ENCODE peak calls at places on chromosomes 3 and 15, in five cellular contexts. One of them, this sample, is unnamed.

GRCh38 chr15:49492834-49493233 is 69.8 kb downstream of the FGF7 start:
- DNase-seq in MM.1S: no peak
- DNase-seq in hepatocyte: no peak
- DNase-seq in Panc1: no peak
- DNase-seq in AG04450: peak
- DNase-seq in this sample: no peak

GRCh38 chr15:101043011-101043410 is 123.9 kb downstream of the LRRK1 start:
- DNase-seq in hepatocyte: no peak
- DNase-seq in AG04450: no peak
- DNase-seq in MM.1S: no peak
- DNase-seq in Panc1: no peak
- DNase-seq in this sample: peak

GRCh38 chr15:67033521-67033920 is 31.9 kb upstream of the SMAD3 start:
- DNase-seq in AG04450: no peak
- DNase-seq in Panc1: no peak
- DNase-seq in hepatocyte: no peak
- DNase-seq in MM.1S: no peak
- DNase-seq in this sample: no peak

GRCh38 chr3:4719011-4719649 is 226.0 kb downstream of the ITPR1 start:
- DNase-seq in hepatocyte: no peak
- DNase-seq in MM.1S: no peak
- DNase-seq in Panc1: no peak
- DNase-seq in AG04450: peak
- DNase-seq in this sample: no peak

GRCh38 chr15:48887144-48887543 is 9.2 kb downstream of the EID1 start:
- DNase-seq in Panc1: no peak
- DNase-seq in hepatocyte: no peak
- DNase-seq in AG04450: no peak
- DNase-seq in MM.1S: no peak
- DNase-seq in this sample: no peak

GRCh38 chr3:170470063-170471006 is 51.7 kb downstream of the CLDN11 start:
- DNase-seq in hepatocyte: no peak
- DNase-seq in Panc1: no peak
- DNase-seq in AG04450: peak
- DNase-seq in MM.1S: no peak
- DNase-seq in this sample: no peak

GRCh38 chr3:49930922-49931321 is 1.3 kb upstream of the MON1A start:
- DNase-seq in hepatocyte: peak
- DNase-seq in Panc1: no peak
- DNase-seq in MM.1S: peak
- DNase-seq in AG04450: no peak
- DNase-seq in this sample: peak

GRCh38 chr3:36394176-36394575 is 13.9 kb downstream of the STAC start:
- DNase-seq in AG04450: no peak
- DNase-seq in Panc1: no peak
- DNase-seq in hepatocyte: no peak
- DNase-seq in MM.1S: no peak
- DNase-seq in this sample: no peak

GRCh38 chr3:157122116-157122515 is 37.8 kb downstream of the CCNL1 start:
- DNase-seq in hepatocyte: peak
- DNase-seq in Panc1: no peak
- DNase-seq in MM.1S: no peak
- DNase-seq in AG04450: peak
- DNase-seq in this sample: peak

GRCh38 chr15:57550640-57551039 is 41.1 kb upstream of the MYZAP start:
- DNase-seq in hepatocyte: no peak
- DNase-seq in AG04450: no peak
- DNase-seq in MM.1S: no peak
- DNase-seq in Panc1: no peak
- DNase-seq in this sample: peak

GRCh38 chr15:57548325-57548724 is 43.4 kb upstream of the MYZAP start:
- DNase-seq in hepatocyte: no peak
- DNase-seq in AG04450: no peak
- DNase-seq in MM.1S: no peak
- DNase-seq in Panc1: no peak
- DNase-seq in this sample: peak

GRCh38 chr15:57548835-57549234 is 42.9 kb upstream of the MYZAP start:
- DNase-seq in hepatocyte: no peak
- DNase-seq in Panc1: no peak
- DNase-seq in MM.1S: no peak
- DNase-seq in AG04450: no peak
- DNase-seq in this sample: no peak

GRCh38 chr15:57551717-57552677 is 39.7 kb upstream of the MYZAP start:
- DNase-seq in Panc1: no peak
- DNase-seq in AG04450: peak
- DNase-seq in MM.1S: no peak
- DNase-seq in hepatocyte: peak
- DNase-seq in this sample: peak

GRCh38 chr15:57549935-57550334 is 41.8 kb upstream of the MYZAP start:
- DNase-seq in AG04450: no peak
- DNase-seq in MM.1S: no peak
- DNase-seq in hepatocyte: no peak
- DNase-seq in Panc1: no peak
- DNase-seq in this sample: no peak
- H3K27ac ChIP-seq in AG04450: no peak
- H3K27ac ChIP-seq in MM.1S: no peak
- H3K27ac ChIP-seq in hepatocyte: peak
- H3K27ac ChIP-seq in Panc1: peak
- H3K27ac ChIP-seq in this sample: peak

GRCh38 chr15:23497710-23498111 is 50.7 kb upstream of the GOLGA6L2 start:
- DNase-seq in hepatocyte: peak
- DNase-seq in Panc1: peak
- DNase-seq in MM.1S: no peak
- DNase-seq in AG04450: no peak
- DNase-seq in this sample: no peak
- TF ChIP-seq CTCF in hepatocyte: peak
- TF ChIP-seq CTCF in Panc1: peak
- TF ChIP-seq CTCF in MM.1S: no peak
- TF ChIP-seq CTCF in AG04450: peak
- TF ChIP-seq CTCF in this sample: peak

DNA sequence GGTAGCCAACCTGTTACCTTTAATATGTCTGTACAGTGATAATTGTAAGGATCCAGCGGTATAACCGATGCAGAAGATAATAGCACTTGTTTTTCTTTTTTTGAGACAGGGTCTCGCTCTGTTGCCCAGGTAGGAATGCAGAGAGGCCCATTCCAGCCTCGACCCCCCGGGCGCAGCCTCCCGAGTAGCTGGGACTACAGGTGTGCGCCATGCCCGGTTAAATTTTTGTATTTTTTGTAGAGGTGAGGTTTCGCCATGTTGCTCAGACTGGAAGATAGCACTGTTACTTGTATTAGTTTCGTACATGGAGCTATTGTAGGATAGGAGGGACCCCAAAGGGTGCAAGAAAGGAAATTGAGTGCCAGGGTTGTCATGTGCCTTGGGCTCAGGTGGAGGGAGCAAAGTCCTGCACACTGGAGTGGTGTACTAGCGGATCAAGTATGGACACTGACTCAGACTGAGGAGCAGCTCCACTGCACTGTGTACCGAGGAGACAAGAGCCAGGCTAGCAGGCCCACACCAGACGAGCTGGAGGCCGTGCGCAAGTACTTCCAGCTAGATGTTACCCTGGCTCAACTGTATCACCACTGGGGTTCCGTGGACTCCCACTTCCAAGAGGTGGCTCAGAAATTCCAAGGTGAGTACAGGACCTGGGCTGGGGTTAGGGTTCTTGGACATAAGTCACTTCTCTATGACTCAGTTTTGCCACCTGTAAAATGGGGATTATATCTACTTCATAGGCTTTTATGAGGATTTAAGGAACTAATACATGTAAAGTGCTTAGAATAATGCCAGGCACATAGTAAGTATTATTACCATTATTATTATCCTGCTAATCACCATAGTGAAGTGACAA is 1.0 kb downstream of the OGG1 start:
- DNase-seq in MM.1S: no peak
- DNase-seq in AG04450: no peak
- DNase-seq in hepatocyte: peak
- DNase-seq in Panc1: no peak
- DNase-seq in this sample: no peak
- H3K27ac ChIP-seq in MM.1S: peak
- H3K27ac ChIP-seq in AG04450: no peak
- H3K27ac ChIP-seq in hepatocyte: peak
- H3K27ac ChIP-seq in Panc1: peak
- H3K27ac ChIP-seq in this sample: peak

DNA sequence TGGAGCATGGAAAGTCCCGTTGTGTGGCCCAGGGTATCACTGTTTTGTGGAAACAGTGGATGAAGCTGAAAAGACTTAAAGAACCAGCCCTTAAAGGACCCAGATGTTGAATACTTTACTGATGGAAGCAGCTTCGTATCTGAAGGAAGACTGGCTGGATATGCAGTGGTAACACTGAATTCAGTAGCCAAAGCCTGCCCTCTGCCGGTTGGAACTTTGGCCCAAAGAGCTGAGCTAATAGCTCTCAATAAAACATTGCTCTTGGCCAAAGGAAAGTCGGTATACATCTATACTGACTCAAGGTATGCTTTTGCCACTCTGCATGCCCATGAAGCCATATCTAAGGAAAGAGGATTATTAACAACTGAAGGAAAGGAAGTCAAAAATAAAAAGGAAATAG is 885.4 kb downstream of the PDCD6IP start:
- DNase-seq in AG04450: no peak
- DNase-seq in hepatocyte: peak
- DNase-seq in Panc1: peak
- DNase-seq in MM.1S: peak
- DNase-seq in this sample: peak
- TF ChIP-seq CTCF in AG04450: peak
- TF ChIP-seq CTCF in hepatocyte: peak
- TF ChIP-seq CTCF in Panc1: peak
- TF ChIP-seq CTCF in MM.1S: peak
- TF ChIP-seq CTCF in this sample: peak

GRCh38 chr3:182246870-182247269 is 535.1 kb downstream of the SOX2 start:
- DNase-seq in AG04450: no peak
- DNase-seq in Panc1: no peak
- DNase-seq in MM.1S: no peak
- DNase-seq in hepatocyte: no peak
- DNase-seq in this sample: no peak
- H3K27ac ChIP-seq in AG04450: no peak
- H3K27ac ChIP-seq in Panc1: no peak
- H3K27ac ChIP-seq in MM.1S: no peak
- H3K27ac ChIP-seq in hepatocyte: no peak
- H3K27ac ChIP-seq in this sample: no peak

GRCh38 chr3:181943285-181943684 is 231.6 kb downstream of the SOX2 start:
- DNase-seq in MM.1S: no peak
- DNase-seq in hepatocyte: no peak
- DNase-seq in Panc1: no peak
- DNase-seq in AG04450: no peak
- DNase-seq in this sample: no peak

GRCh38 chr3:181947606-181948005 is 235.9 kb downstream of the SOX2 start:
- DNase-seq in hepatocyte: no peak
- DNase-seq in AG04450: no peak
- DNase-seq in MM.1S: no peak
- DNase-seq in Panc1: no peak
- DNase-seq in this sample: no peak

GRCh38 chr3:181952221-181952620 is 240.5 kb downstream of the SOX2 start:
- DNase-seq in AG04450: no peak
- DNase-seq in Panc1: no peak
- DNase-seq in MM.1S: no peak
- DNase-seq in hepatocyte: no peak
- DNase-seq in this sample: no peak

GRCh38 chr3:181948286-181948685 is 236.6 kb downstream of the SOX2 start:
- DNase-seq in Panc1: no peak
- DNase-seq in MM.1S: no peak
- DNase-seq in AG04450: no peak
- DNase-seq in hepatocyte: peak
- DNase-seq in this sample: no peak
- TF ChIP-seq CTCF in Panc1: peak
- TF ChIP-seq CTCF in MM.1S: peak
- TF ChIP-seq CTCF in AG04450: no peak
- TF ChIP-seq CTCF in hepatocyte: peak
- TF ChIP-seq CTCF in this sample: no peak

GRCh38 chr3:184564685-184565385 is 3.2 kb downstream of the EPHB3 start:
- DNase-seq in Panc1: no peak
- DNase-seq in AG04450: no peak
- DNase-seq in MM.1S: no peak
- DNase-seq in hepatocyte: no peak
- DNase-seq in this sample: no peak
- H3K27ac ChIP-seq in Panc1: no peak
- H3K27ac ChIP-seq in AG04450: peak
- H3K27ac ChIP-seq in MM.1S: no peak
- H3K27ac ChIP-seq in hepatocyte: peak
- H3K27ac ChIP-seq in this sample: peak